ENCODE peak calls at places on chromosomes 7 and 10, in ten cellular contexts. P, M, Y, A, N, C, H, K, G and I are unnamed samples. For H3K9me3, the result is how much of the 10 kb centered on the place peaks cover.

GRCh38 chr10:117000580-117000979 is 4.4 kb downstream of the SHTN1 start:
- DNase-seq in P (no peak), M (no peak), Y (no peak), A (no peak), N (no peak), C (no peak), H (no peak), K (no peak), G (no peak), I (no peak)

GRCh38 chr10:32077896-32078295 is 21.7 kb upstream of the KIF5B start:
- DNase-seq in P (no peak), M (peak), Y (no peak), A (peak), N (no peak), C (peak), H (peak), K (no peak), G (no peak), I (no peak)

GRCh38 chr7:150876817-150877526 is 24.7 kb downstream of the AOC1 start:
- DNase-seq in P (peak), M (peak), Y (peak), A (no peak), N (peak), C (peak), H (peak), K (no peak), G (peak), I (no peak)

GRCh38 chr10:6916601-6917000 is 336.5 kb upstream of the PRKCQ start:
- DNase-seq in P (no peak), M (no peak), Y (no peak), A (no peak), N (no peak), C (no peak), H (no peak), K (no peak), G (no peak), I (no peak)

GRCh38 chr7:111987115-111987826 is 218.9 kb downstream of the DOCK4 start:
- DNase-seq in P (no peak), M (peak), Y (no peak), A (no peak), N (no peak), C (peak), H (no peak), K (no peak), G (no peak), I (no peak)

GRCh38 chr7:918441-919113 is 35.9 kb downstream of the ADAP1 start:
- DNase-seq in P (peak), M (no peak), Y (peak), A (peak), N (no peak), C (peak), H (peak), K (no peak), G (no peak), I (no peak)

GRCh38 chr10:91162495-91163268 is 57.8 kb upstream of the PCGF5 start:
- DNase-seq in P (peak), M (peak), Y (peak), A (peak), N (peak), C (peak), H (peak), K (no peak), G (peak), I (no peak)

GRCh38 chr10:301536-301935 is 166.3 kb downstream of the ZMYND11 start:
- DNase-seq in P (peak), M (no peak), Y (no peak), A (no peak), N (no peak), C (no peak), H (no peak), K (no peak), G (no peak), I (no peak)

GRCh38 chr10:122461367-122461728 is at the start of gene HTRA1:
- DNase-seq in P (no peak), M (peak), Y (peak), A (no peak), N (peak), C (peak), H (peak), K (no peak), G (peak), I (no peak)

GRCh38 chr7:81285142-81285871 is 366.5 kb upstream of the SEMA3C start:
- DNase-seq in P (no peak), M (peak), Y (no peak), A (no peak), N (no peak), C (no peak), H (no peak), K (no peak), G (no peak), I (no peak)

GRCh38 chr10:101965075-101965765 is 90.8 kb downstream of the ARMH3 start:
- DNase-seq in P (no peak), M (no peak), Y (no peak), A (no peak), N (no peak), C (no peak), H (no peak), K (no peak), G (no peak), I (no peak)

GRCh38 chr7:77644774-77645173 is 51.5 kb upstream of the RSBN1L start:
- DNase-seq in P (no peak), M (no peak), Y (no peak), A (no peak), N (no peak), C (no peak), H (no peak), K (no peak), G (no peak), I (no peak)

GRCh38 chr10:133411523-133412380 is 12.7 kb downstream of the SPRN start:
- DNase-seq in P (no peak), M (no peak), Y (no peak), A (no peak), N (no peak), C (no peak), H (no peak), K (no peak), G (no peak), I (no peak)

GRCh38 chr10:133415752-133416151 is 8.7 kb downstream of the SPRN start:
- DNase-seq in P (peak), M (no peak), Y (peak), A (no peak), N (no peak), C (no peak), H (no peak), K (no peak), G (no peak), I (no peak)

GRCh38 chr10:133412381-133412711 is 12.1 kb downstream of the SPRN start:
- DNase-seq in P (no peak), M (no peak), Y (no peak), A (no peak), N (no peak), C (no peak), H (no peak), K (no peak), G (no peak), I (no peak)
- H3K9me3 ChIP-seq in P (under half), M (under half), Y (under half), A (under half), N (under half), C (under half), H (under half), K (under half), G (under half), I (under half)

GRCh38 chr10:17751781-17752445 is at the start of gene TMEM236:
- DNase-seq in P (no peak), M (no peak), Y (peak), A (no peak), N (no peak), C (no peak), H (no peak), K (no peak), G (no peak), I (no peak)
- TF ChIP-seq POLR2A in P (no peak), M (no peak), Y (peak), A (no peak), N (no peak), C (no peak), H (no peak), K (no peak), G (no peak), I (no peak)

DNA sequence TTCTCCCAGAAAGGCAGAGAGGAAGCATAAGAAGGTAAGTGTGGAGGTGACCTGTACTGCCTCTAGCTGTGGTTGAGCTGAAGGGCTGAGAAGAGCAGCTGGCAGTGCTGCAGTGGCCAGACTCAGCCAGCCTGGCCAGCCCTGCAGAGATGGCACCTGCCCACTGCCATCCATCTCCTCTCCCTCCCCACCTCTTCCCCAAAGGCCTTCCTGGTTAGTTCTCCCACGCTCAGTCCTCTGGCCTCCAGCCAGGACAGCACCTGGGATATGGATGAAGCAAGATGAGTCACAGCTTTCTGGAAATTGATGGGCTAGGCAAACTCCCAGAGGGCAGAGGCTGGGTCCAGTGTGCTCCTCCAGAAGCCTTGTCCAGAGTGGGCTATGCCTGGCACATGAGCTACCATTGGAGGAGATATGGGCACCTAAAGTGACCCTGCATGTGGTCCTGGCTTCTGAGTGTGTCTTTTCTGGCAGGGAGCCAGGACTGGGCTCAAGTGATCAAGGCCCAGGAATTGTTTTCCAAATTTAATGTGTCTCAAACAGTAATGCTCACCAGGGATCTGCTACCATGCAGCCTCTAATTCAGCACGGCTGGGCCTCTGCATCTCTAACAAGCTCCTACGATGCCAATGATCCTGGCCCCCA is 81.0 kb upstream of the CACUL1 start:
- DNase-seq in P (no peak), M (no peak), Y (peak), A (no peak), N (peak), C (no peak), H (peak), K (no peak), G (peak), I (no peak)
- TF ChIP-seq CTCF in P (no peak), M (no peak), Y (no peak), A (no peak), N (no peak), C (no peak), H (no peak), K (no peak), G (no peak), I (no peak)

GRCh38 chr10:124096494-124096893 is 3.1 kb upstream of the CHST15 start:
- DNase-seq in P (no peak), M (no peak), Y (no peak), A (no peak), N (no peak), C (no peak), H (no peak), K (no peak), G (no peak), I (no peak)
- H3K9me3 ChIP-seq in P (under half), M (under half), Y (under half), A (under half), N (under half), C (under half), H (under half), K (under half), G (under half), I (under half)

DNA sequence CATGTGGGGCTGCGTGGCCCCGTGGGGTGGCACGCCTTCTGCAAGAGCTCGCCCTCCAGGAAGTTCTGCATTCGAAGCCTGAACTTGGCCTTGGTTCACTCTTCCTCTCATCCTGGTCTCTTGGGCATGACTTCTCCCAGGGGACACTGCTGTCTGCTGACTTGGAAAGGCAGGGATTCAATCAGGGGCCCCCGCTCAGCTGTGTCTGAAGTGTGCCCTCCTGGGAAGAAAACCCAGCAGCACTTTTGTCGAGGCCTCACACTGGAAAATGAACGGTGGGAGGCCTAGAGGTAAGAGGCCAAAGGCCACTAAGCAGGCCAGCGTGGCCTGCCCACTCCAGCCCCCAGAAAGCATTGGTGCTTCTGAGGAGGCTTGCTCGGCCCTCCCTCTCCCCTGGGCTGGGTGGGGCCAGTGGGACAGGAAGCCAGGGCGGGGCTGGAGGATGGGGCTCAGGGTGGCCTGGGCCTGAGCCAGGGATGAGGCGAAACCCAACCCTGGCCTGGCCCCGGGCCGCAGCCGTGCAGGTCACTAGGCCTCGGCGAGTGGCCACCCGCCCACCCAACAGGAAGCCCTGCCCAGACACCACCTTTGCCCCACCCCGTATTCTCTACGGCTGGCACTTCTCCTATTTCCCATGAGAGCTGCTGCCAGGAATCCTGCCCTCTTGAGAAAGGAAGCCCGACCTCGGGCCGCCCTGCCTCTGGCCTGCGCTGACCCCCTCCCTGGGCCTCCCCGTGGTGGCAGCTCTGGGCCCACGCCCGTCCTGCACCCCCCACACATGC is 81.1 kb downstream of the ZMIZ1 start:
- DNase-seq in P (peak), M (peak), Y (peak), A (peak), N (peak), C (peak), H (peak), K (no peak), G (peak), I (peak)
- TF ChIP-seq POLR2A in P (no peak), M (no peak), Y (no peak), A (no peak), N (no peak), C (no peak), H (no peak), K (no peak), G (peak), I (no peak)

GRCh38 chr7:24425664-24426063 is 141.7 kb downstream of the NPY start:
- DNase-seq in P (no peak), M (no peak), Y (no peak), A (no peak), N (no peak), C (no peak), H (no peak), K (no peak), G (no peak), I (no peak)
- TF ChIP-seq CTCF in P (no peak), M (no peak), Y (no peak), A (no peak), N (no peak), C (no peak), H (no peak), K (no peak), G (no peak), I (no peak)

DNA sequence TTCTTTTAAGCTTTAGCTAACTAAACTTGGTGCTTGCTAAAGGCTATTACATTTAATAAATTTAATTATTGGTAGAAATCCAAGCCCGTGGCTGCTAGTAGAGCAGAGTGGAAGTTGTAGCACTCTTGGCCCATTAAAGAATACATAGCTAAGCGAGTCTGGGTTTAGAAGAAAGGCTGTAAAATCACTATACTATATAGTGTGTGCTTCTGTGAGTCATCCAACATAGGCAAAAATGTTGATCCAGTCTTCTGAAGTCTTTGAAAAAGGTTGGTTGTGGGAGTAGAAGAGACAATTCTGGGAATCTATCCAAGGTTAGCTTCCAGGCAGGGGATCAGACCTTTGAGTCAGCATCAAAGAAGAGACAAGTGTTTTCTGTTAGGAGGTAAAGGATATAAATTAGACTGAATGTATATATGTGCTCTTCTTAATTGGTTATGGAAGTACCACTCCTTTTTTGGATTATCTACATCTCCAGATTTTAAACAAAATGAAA is 664.2 kb downstream of the NXPH1 start:
- DNase-seq in P (no peak), M (no peak), Y (no peak), A (no peak), N (no peak), C (no peak), H (no peak), K (no peak), G (no peak), I (no peak)
- H3K9me3 ChIP-seq in P (under half), M (under half), Y (under half), A (under half), N (under half), C (under half), H (under half), K (under half), G (under half), I (under half)

DNA sequence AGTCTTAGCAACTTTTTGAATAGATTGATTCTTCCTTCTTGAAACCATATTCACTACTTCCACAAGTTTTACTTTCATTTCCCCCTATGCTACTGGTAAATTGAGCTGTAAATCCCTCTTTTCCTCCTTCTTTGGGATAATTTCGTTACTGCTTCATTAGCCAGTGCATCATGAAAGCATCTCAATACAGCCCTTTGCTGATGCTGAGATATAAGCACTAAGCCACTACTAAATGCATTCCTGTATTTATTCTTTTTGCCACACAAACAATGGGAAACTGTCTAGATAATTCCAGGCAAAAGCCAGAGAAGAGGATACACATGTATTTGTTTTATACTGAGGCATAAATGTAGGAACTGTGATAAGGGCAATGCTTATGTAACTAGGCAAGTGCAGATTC is 313.9 kb downstream of the NXPH1 start:
- DNase-seq in P (no peak), M (no peak), Y (no peak), A (no peak), N (no peak), C (no peak), H (no peak), K (no peak), G (no peak), I (no peak)
- TF ChIP-seq POLR2A in P (no peak), M (no peak), Y (no peak), A (no peak), N (no peak), C (no peak), H (no peak), K (no peak), G (no peak), I (no peak)